ENCODE peak calls at places on chromosomes 2 and 18, in ten cellular contexts. Z is cardiac muscle cell; R is right atrium auricular region; D is transverse colon; L is CD8-positive, alpha-beta memory T cell; J is fibroblast of lung; M is IMR-90; O is aorta; U is naive thymus-derived CD4-positive, alpha-beta T cell; C is tibial artery. K is an unnamed sample. For H3K4me1 and H3K9me3, the result is how much of the 10 kb centered on the place peaks cover.

GRCh38 chr2:230757476-230757875 is 44.8 kb downstream of the CAB39 start:
- DNase-seq in L (no peak), O (no peak), M (peak), U (no peak), J (peak), R (no peak), D (no peak), C (no peak), Z (peak), K (no peak)

GRCh38 chr2:73260338-73260984 is 23.8 kb downstream of the FBXO41 start:
- DNase-seq in M (peak), O (no peak), Z (peak), D (peak), L (no peak), U (no peak), J (peak), R (no peak), C (no peak), K (no peak)

GRCh38 chr2:286774-287392 is 1.0 kb downstream of the ALKAL2 start:
- DNase-seq in C (no peak), M (no peak), R (no peak), Z (peak), L (no peak), D (no peak), U (no peak), J (no peak), O (no peak), K (no peak)

GRCh38 chr2:196170681-196171247 is 614 bp downstream of the STK17B start:
- DNase-seq in Z (peak), M (peak), C (peak), L (peak), R (no peak), D (peak), O (peak), J (peak), U (peak), K (peak)

GRCh38 chr18:36872329-36872728 is 43.4 kb downstream of the KIAA1328 start:
- DNase-seq in Z (no peak), O (no peak), R (no peak), M (no peak), U (no peak), J (peak), D (no peak), L (no peak), C (no peak), K (no peak)

GRCh38 chr2:101119431-101119830 is 31.8 kb downstream of the TBC1D8 start:
- DNase-seq in U (no peak), O (peak), M (peak), D (no peak), C (peak), R (peak), Z (no peak), L (no peak), J (peak), K (no peak)

GRCh38 chr2:98108110-98108509 is 21.1 kb downstream of the VWA3B start:
- DNase-seq in O (no peak), Z (no peak), M (no peak), U (no peak), R (no peak), C (no peak), D (no peak), J (no peak), L (no peak), K (no peak)

GRCh38 chr2:19120941-19121750 is 237.3 kb downstream of the OSR1 start:
- DNase-seq in O (no peak), M (peak), R (peak), U (no peak), L (no peak), J (peak), D (no peak), C (no peak), Z (peak), K (no peak)

GRCh38 chr2:40256649-40257048 is 195.2 kb downstream of the SLC8A1 start:
- DNase-seq in C (no peak), R (no peak), M (no peak), O (no peak), U (no peak), D (no peak), Z (peak), L (no peak), J (no peak), K (no peak)

GRCh38 chr2:10279946-10280463 is 22.7 kb upstream of the HPCAL1 start:
- DNase-seq in D (no peak), U (no peak), M (no peak), C (no peak), Z (no peak), J (no peak), R (no peak), L (peak), O (peak), K (no peak)

GRCh38 chr2:3864943-3865664 is 161.7 kb downstream of the DCDC2C start:
- DNase-seq in J (no peak), M (no peak), L (no peak), U (no peak), D (no peak), O (peak), R (no peak), Z (no peak), C (no peak), K (no peak)

GRCh38 chr2:140861666-140862065 is 1269.2 kb downstream of the LRP1B start:
- DNase-seq in R (no peak), M (no peak), Z (no peak), C (no peak), J (no peak), O (no peak), L (no peak), D (no peak), U (no peak), K (no peak)

GRCh38 chr2:173184031-173185004 is 108.7 kb downstream of the MAP3K20 start:
- DNase-seq in U (no peak), M (peak), D (peak), Z (peak), C (peak), O (peak), L (no peak), R (peak), J (peak), K (no peak)

GRCh38 chr2:234996467-234997270 is 44.9 kb downstream of the SH3BP4 start:
- DNase-seq in J (peak), L (no peak), M (peak), D (no peak), C (no peak), O (no peak), R (no peak), U (no peak), Z (peak), K (no peak)

GRCh38 chr2:95054016-95054415 is 28.5 kb downstream of the MAL start:
- DNase-seq in J (no peak), C (no peak), Z (no peak), L (no peak), M (no peak), R (no peak), O (peak), U (no peak), D (no peak), K (no peak)

GRCh38 chr2:26970928-26971627 is 641 bp downstream of the MAPRE3 start:
- DNase-seq in C (peak), O (peak), L (no peak), R (no peak), U (peak), J (peak), D (no peak), M (peak), Z (peak), K (peak)

GRCh38 chr2:224909885-224910517 is 132.3 kb downstream of the DOCK10 start:
- DNase-seq in R (peak), U (no peak), J (peak), M (peak), L (peak), O (peak), Z (peak), D (no peak), C (peak), K (no peak)

GRCh38 chr2:69271831-69272257 is 115.2 kb downstream of the GFPT1 start:
- DNase-seq in Z (peak), R (no peak), U (no peak), L (no peak), J (peak), D (no peak), C (peak), O (no peak), M (peak), K (no peak)

GRCh38 chr2:60439219-60439974 is 114.1 kb downstream of the BCL11A start:
- DNase-seq in Z (peak), O (no peak), M (no peak), L (no peak), R (no peak), C (peak), J (no peak), U (no peak), D (peak), K (no peak)

GRCh38 chr2:138495384-138495783 is 6.2 kb upstream of the SPOPL start:
- DNase-seq in J (no peak), C (no peak), U (no peak), L (no peak), D (no peak), M (no peak), Z (no peak), O (no peak), R (no peak), K (no peak)

GRCh38 chr2:32464441-32464840 is 107.6 kb downstream of the BIRC6 start:
- DNase-seq in R (no peak), C (no peak), Z (no peak), J (peak), L (no peak), M (peak), U (no peak), D (no peak), O (no peak), K (no peak)

GRCh38 chr2:160408575-160409291 is 84.9 kb downstream of the RBMS1 start:
- DNase-seq in J (no peak), L (no peak), D (no peak), M (no peak), Z (no peak), C (no peak), O (no peak), U (no peak), R (no peak), K (no peak)
- H3K4me1 ChIP-seq in J (under half), L (half or more), D (under half), M (under half), Z (under half), C (under half), O (under half), U (half or more), R (under half), K (half or more)

DNA sequence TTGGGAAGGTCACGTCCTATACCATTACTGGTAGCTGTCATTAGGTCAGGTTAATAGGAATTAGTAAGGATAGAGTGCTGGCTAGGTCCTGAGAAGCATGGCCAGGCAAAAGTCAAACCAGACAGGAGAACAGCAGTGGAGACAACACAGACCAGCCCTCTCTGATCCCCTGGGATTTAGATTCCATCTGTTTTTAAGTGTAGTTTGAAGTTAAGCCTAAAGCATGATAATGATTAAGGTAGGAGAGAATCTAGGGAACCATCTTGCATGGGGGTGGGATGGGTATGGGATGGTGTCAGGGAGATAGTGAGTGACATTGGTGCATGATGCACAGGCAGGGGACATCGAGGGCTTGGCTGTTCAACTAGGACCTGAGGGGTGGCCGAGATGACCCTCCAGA is 96.6 kb downstream of the MYCN start:
- DNase-seq in C (no peak), M (no peak), O (no peak), Z (no peak), U (no peak), J (no peak), D (no peak), L (no peak), R (no peak), K (no peak)
- H3K9me3 ChIP-seq in C (under half), M (half or more), O (under half), Z (under half), U (under half), J (under half), D (under half), L (under half), R (under half), K (under half)

GRCh38 chr18:68431922-68432198 is 283.0 kb downstream of the TMX3 start:
- DNase-seq in L (no peak), J (no peak), Z (no peak), C (no peak), U (no peak), M (no peak), D (no peak), R (no peak), O (no peak), K (no peak)
- H3K4me1 ChIP-seq in L (under half), J (under half), Z (under half), C (under half), U (under half), M (under half), D (under half), R (under half), O (under half), K (under half)

DNA sequence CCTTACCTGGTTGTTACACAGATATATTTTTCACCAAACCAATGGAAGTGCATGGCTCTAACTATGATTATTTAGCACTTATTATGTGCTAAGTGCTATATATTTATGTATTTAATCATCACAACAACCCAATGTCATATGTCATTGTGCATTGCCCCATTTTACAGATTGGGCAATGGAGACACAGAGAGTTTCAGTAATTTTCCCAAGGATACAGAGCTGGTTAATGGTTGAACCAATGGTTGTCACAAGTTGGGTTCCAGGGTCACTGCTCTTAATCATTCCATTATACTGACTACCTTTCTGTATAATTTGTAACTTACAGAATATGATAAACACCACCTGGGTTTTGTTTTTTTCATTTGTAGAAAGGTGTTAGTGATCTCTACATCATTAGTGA is 29.2 kb downstream of the NOSTRIN start:
- DNase-seq in U (no peak), R (no peak), D (no peak), M (no peak), J (no peak), Z (no peak), C (no peak), L (no peak), O (no peak), K (no peak)
- H3K9me3 ChIP-seq in U (under half), R (under half), D (under half), M (under half), J (under half), Z (under half), C (under half), L (under half), O (under half), K (under half)

GRCh38 chr2:96150791-96151594 is 5.8 kb upstream of the DUSP2 start:
- DNase-seq in J (no peak), U (no peak), M (no peak), D (no peak), O (peak), Z (no peak), C (no peak), L (peak), R (no peak), K (no peak)
- H3K4me1 ChIP-seq in J (under half), U (half or more), M (under half), D (under half), O (under half), Z (under half), C (under half), L (under half), R (under half), K (under half)

GRCh38 chr18:78630356-78630755 is 349.3 kb upstream of the SALL3 start:
- DNase-seq in L (no peak), R (no peak), D (no peak), Z (no peak), C (no peak), O (no peak), U (no peak), J (no peak), M (no peak), K (no peak)
- H3K9me3 ChIP-seq in L (under half), R (under half), D (under half), Z (under half), C (under half), O (under half), U (under half), J (under half), M (under half), K (under half)

GRCh38 chr2:128715360-128715759 is 396.7 kb upstream of the HS6ST1 start:
- DNase-seq in J (no peak), O (no peak), C (no peak), R (peak), D (no peak), M (no peak), U (no peak), L (no peak), Z (no peak), K (no peak)

GRCh38 chr2:128714861-128715312 is 396.2 kb upstream of the HS6ST1 start:
- DNase-seq in L (no peak), D (no peak), J (no peak), M (no peak), O (no peak), Z (no peak), C (no peak), R (peak), U (no peak), K (no peak)

GRCh38 chr2:128716371-128716770 is 397.7 kb upstream of the HS6ST1 start:
- DNase-seq in C (no peak), U (no peak), R (peak), M (no peak), Z (no peak), D (no peak), O (no peak), L (no peak), J (no peak), K (no peak)

GRCh38 chr2:128710770-128711169 is 392.1 kb upstream of the HS6ST1 start:
- DNase-seq in D (no peak), L (no peak), M (no peak), U (no peak), R (peak), C (no peak), O (no peak), Z (no peak), J (no peak), K (no peak)

DNA sequence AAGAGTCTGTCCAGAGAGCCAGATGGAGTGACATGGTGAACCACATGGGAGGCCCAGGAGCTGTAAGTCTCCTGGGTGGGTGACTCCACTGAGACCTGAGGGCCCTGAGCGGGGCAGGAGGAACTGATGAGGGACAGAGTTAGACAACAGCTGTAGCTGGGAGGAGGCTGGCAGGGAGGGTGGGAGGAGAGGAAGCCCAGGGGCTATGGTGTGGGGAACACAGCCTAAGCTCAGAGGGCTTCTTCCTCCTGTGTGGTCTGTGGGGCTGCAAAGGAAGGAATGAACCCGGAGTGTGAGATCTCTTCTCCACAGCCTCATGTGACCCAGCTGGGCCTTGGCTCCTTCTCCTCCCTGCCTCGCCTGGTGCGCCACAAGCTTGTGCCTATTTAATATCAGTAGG is 395.6 kb upstream of the HS6ST1 start:
- DNase-seq in O (no peak), R (peak), U (no peak), C (no peak), D (no peak), Z (no peak), M (no peak), J (no peak), L (no peak), K (no peak)
- H3K4me1 ChIP-seq in O (under half), R (under half), U (under half), C (under half), D (under half), Z (under half), M (under half), J (under half), L (under half), K (under half)

DNA sequence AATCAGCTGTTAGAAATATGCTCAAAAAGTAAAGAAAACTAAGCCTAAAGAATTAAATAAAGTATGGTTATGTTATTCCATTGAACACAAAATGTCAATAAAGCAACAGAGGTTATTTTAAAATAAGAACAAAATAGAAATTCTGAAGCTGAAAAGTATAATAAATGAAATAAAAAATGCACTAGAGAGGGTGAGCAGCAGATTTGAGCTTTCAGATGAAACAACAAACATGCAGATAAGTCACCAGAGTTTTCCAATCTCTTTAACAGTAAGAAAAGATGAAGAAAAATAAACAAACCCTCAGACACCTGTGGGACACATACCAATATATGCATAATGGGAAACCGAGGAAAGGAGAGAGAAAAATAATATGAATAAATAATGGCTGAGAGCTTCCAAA is 70.3 kb upstream of the SLC9A2 start:
- DNase-seq in C (no peak), M (no peak), L (no peak), D (no peak), J (no peak), R (no peak), Z (no peak), O (no peak), U (no peak), K (no peak)
- H3K9me3 ChIP-seq in C (under half), M (under half), L (under half), D (under half), J (under half), R (under half), Z (under half), O (under half), U (under half), K (under half)